ENCODE peak calls at places on chromosomes 4 and X, in seven cellular contexts. V is AG09309; Z is mesothelial cell of epicardium; N is fibroblast of the aortic adventitia; I is retina; W is Ammon's horn; B is CD8-positive, alpha-beta memory T cell. A is an unnamed sample.

GRCh38 chr4:6188687-6189305 is 11.6 kb downstream of the JAKMIP1 start:
- DNase-seq in I (no peak), B (no peak), V (no peak), W (peak; percentile 68), Z (no peak), N (peak; percentile 3), A (no peak)

GRCh38 chr4:40874902-40875301 is 125.1 kb downstream of the NSUN7 start:
- DNase-seq in N (no peak), W (no peak), B (no peak), I (peak; percentile 57), V (no peak), Z (no peak), A (no peak)

GRCh38 chr4:2051086-2051485 is 8.0 kb upstream of the NAT8L start:
- DNase-seq in V (no peak), N (no peak), Z (no peak), I (no peak), B (no peak), W (no peak), A (no peak)

GRCh38 chrX:39439910-39440733 is 638.9 kb downstream of the MID1IP1 start:
- DNase-seq in W (no peak), Z (no peak), I (no peak), B (peak; percentile 5), V (no peak), N (no peak), A (no peak)

GRCh38 chrX:138885886-138886285 is 174.4 kb upstream of the FGF13 start:
- DNase-seq in V (no peak), I (no peak), B (no peak), N (peak; percentile 54), Z (no peak), W (no peak), A (peak; percentile 17)

GRCh38 chr4:158532556-158533231 is 11.0 kb downstream of the RXFP1 start:
- DNase-seq in N (no peak), B (no peak), V (no peak), W (no peak), Z (no peak), I (no peak), A (no peak)

GRCh38 chrX:148380614-148381561 is 119.5 kb upstream of the AFF2 start:
- DNase-seq in B (peak; percentile 58), N (no peak), I (no peak), Z (no peak), V (no peak), W (no peak), A (no peak)

GRCh38 chr4:2078584-2078983 is 19.5 kb downstream of the NAT8L start:
- DNase-seq in B (no peak), N (no peak), Z (no peak), V (no peak), I (no peak), W (no peak), A (no peak)

GRCh38 chrX:45767021-45767491 is 566.4 kb upstream of the DIPK2B start:
- DNase-seq in W (no peak), B (no peak), V (no peak), N (peak; percentile 62), Z (no peak), I (no peak), A (peak; percentile 49)

GRCh38 chr4:48337726-48338125 is 3.6 kb upstream of the SLAIN2 start:
- DNase-seq in V (no peak), B (no peak), N (no peak), I (no peak), Z (no peak), W (no peak), A (no peak)

GRCh38 chrX:143027262-143027661 is 1.5 kb downstream of the SPANXN4 start:
- DNase-seq in Z (no peak), W (no peak), V (no peak), B (no peak), I (no peak), N (no peak), A (no peak)

GRCh38 chr4:163959932-163960331 is 465.4 kb downstream of the TMA16 start:
- DNase-seq in V (no peak), W (no peak), B (no peak), N (no peak), Z (no peak), I (no peak), A (no peak)

GRCh38 chrX:46587158-46587557 is 13.6 kb downstream of the CHST7 start:
- DNase-seq in Z (no peak), B (no peak), I (no peak), V (no peak), N (peak; percentile 57), W (no peak), A (no peak)

GRCh38 chr4:98803287-98803677 is 125.7 kb downstream of the EIF4E start:
- DNase-seq in V (no peak), N (no peak), B (no peak), W (no peak), I (no peak), Z (no peak), A (no peak)

GRCh38 chrX:13050151-13050550 is 5.7 kb upstream of the FAM9C start:
- DNase-seq in V (no peak), I (no peak), N (no peak), B (no peak), Z (no peak), W (no peak), A (no peak)

GRCh38 chrX:100512471-100512870 is 72.3 kb upstream of the TNMD start:
- DNase-seq in V (no peak), W (peak; percentile 1), N (peak; percentile 19), Z (no peak), I (peak; percentile 7), B (no peak), A (no peak)

GRCh38 chr4:26522478-26522877 is 32.2 kb upstream of the CCKAR start:
- DNase-seq in N (peak; percentile 73), B (no peak), Z (no peak), W (no peak), I (no peak), V (peak; percentile 57), A (no peak)

GRCh38 chr4:187480146-187481145 is 515.1 kb upstream of the ZFP42 start:
- DNase-seq in N (no peak), B (no peak), W (no peak), I (no peak), Z (no peak), V (peak; percentile 29), A (peak; percentile 23)

GRCh38 chr4:123359449-123360306 is 36.9 kb upstream of the SPRY1 start:
- DNase-seq in N (no peak), Z (no peak), V (no peak), W (no peak), I (no peak), B (no peak), A (no peak)

GRCh38 chr4:101103381-101104142 is 243.8 kb downstream of the PPP3CA start:
- DNase-seq in W (peak; percentile 66), V (no peak), I (peak; percentile 7), Z (no peak), B (no peak), N (peak; percentile 11), A (no peak)

GRCh38 chr4:157128395-157128794 is 52.4 kb downstream of the GLRB start:
- DNase-seq in B (no peak), W (no peak), N (peak; percentile 68), I (no peak), Z (no peak), V (peak; percentile 14), A (peak; percentile 24)

GRCh38 chr4:168521736-168522135 is 24.9 kb downstream of the PALLD start:
- DNase-seq in V (no peak), I (no peak), B (no peak), N (no peak), Z (no peak), W (no peak), A (no peak)

GRCh38 chr4:48905363-48906015 is 1.1 kb downstream of the OCIAD2 start:
- DNase-seq in W (no peak), I (no peak), Z (no peak), N (peak; percentile 68), V (no peak), B (no peak), A (no peak)

GRCh38 chr4:119626420-119626819 is 2.2 kb downstream of the PDE5A start:
- DNase-seq in V (no peak), N (peak; percentile 42), W (no peak), I (no peak), B (no peak), Z (no peak), A (no peak)

GRCh38 chr4:3765271-3766206 is 646 bp upstream of the ADRA2C start:
- DNase-seq in B (no peak), W (peak; percentile 62), V (peak; percentile 4), I (peak; percentile 69), Z (peak; percentile 63), N (peak; percentile 27), A (no peak)

GRCh38 chrX:3176439-3176820 is 135.2 kb downstream of the ARSF start:
- DNase-seq in N (peak; percentile 57), W (no peak), I (peak; percentile 4), V (peak; percentile 72), B (no peak), Z (no peak), A (no peak)

GRCh38 chr4:85094735-85095134 is 128.2 kb upstream of the WDFY3 start:
- DNase-seq in W (no peak), B (no peak), V (no peak), I (no peak), Z (no peak), N (no peak), A (no peak)

GRCh38 chr4:158259955-158260575 is 49.8 kb downstream of the TMEM144 start:
- DNase-seq in N (peak; percentile 77), Z (no peak), W (no peak), I (peak; percentile 23), B (no peak), V (no peak), A (peak; percentile 24)

GRCh38 chr4:150421612-150422011 is 160.3 kb upstream of the MAB21L2 start:
- DNase-seq in I (no peak), B (no peak), Z (no peak), V (no peak), W (no peak), N (no peak), A (no peak)

GRCh38 chr4:55347610-55348228 is 1.7 kb downstream of the SRD5A3 start:
- DNase-seq in W (no peak), I (no peak), V (no peak), N (no peak), B (no peak), Z (no peak), A (no peak)

GRCh38 chr4:83947811-83948210 is 411.9 kb downstream of the GPAT3 start:
- DNase-seq in V (no peak), B (no peak), W (no peak), I (peak; percentile 25), Z (no peak), N (no peak), A (no peak)

GRCh38 chrX:79708581-79708980 is 306.0 kb upstream of the TBX22 start:
- DNase-seq in N (no peak), I (no peak), V (no peak), Z (no peak), B (no peak), W (no peak), A (no peak)

GRCh38 chrX:34382416-34382815 is 250.3 kb upstream of the FAM47A start:
- DNase-seq in I (no peak), W (no peak), Z (no peak), V (peak; percentile 7), B (no peak), N (peak; percentile 79), A (peak; percentile 56)

GRCh38 chr4:120156115-120156718 is 89.6 kb upstream of the MAD2L1 start:
- DNase-seq in I (peak; percentile 50), Z (no peak), N (peak; percentile 91), B (peak; percentile 50), W (peak; percentile 85), V (peak; percentile 21), A (peak; percentile 91)

GRCh38 chr4:57078685-57079521 is 31.3 kb downstream of the IGFBP7 start:
- DNase-seq in W (no peak), V (no peak), N (peak; percentile 20), Z (peak; percentile 40), I (peak; percentile 57), B (no peak), A (no peak)

GRCh38 chr4:128286474-128287158 is 997 bp downstream of the PGRMC2 start:
- DNase-seq in V (no peak), W (no peak), Z (no peak), N (peak; percentile 66), I (peak; percentile 50), B (peak; percentile 52), A (peak; percentile 38)

GRCh38 chrX:127762663-127763062 is 289.5 kb downstream of the ACTRT1 start:
- DNase-seq in N (no peak), W (no peak), Z (no peak), V (no peak), B (no peak), I (no peak), A (no peak)

GRCh38 chr4:67437974-67438713 is 107.2 kb downstream of the CENPC start:
- DNase-seq in N (peak; percentile 87), I (no peak), B (no peak), V (peak; percentile 56), W (peak; percentile 24), Z (no peak), A (peak; percentile 67)

A was measured in fibroblast of the conjunctiva.